ENCODE peak calls at places on chromosomes 5 and 9, in nine cellular contexts. P is Caki2, O is B cell, S is ureter, I is T47D, A is GM19239, U is anterior cingulate cortex, H is HCEC 1CT, X is foreskin fibroblast. Z is an unnamed sample.

GRCh38 chr9:128702949-128703615 is 779 bp downstream of the PKN3 start:
- DNase-seq in P (no peak), O (no peak), S (no peak), I (peak; percentile 69), A (peak; percentile 66), U (no peak), H (no peak), X (no peak), Z (no peak)

GRCh38 chr5:137563646-137564474 is 64.7 kb upstream of the SPOCK1 start:
- DNase-seq in P (peak; percentile 8), O (no peak), S (no peak), I (no peak), A (no peak), U (no peak), H (peak; percentile 22), X (peak; percentile 95), Z (no peak)

GRCh38 chr9:69715825-69716224 is 43.7 kb upstream of the APBA1 start:
- DNase-seq in P (no peak), O (no peak), S (no peak), I (no peak), A (no peak), U (no peak), H (no peak), X (no peak), Z (no peak)

GRCh38 chr9:28135571-28135970 is 562.3 kb upstream of the C9orf72 start:
- DNase-seq in P (no peak), O (no peak), S (no peak), I (no peak), A (no peak), U (no peak), H (no peak), X (no peak), Z (no peak)

GRCh38 chr9:126844085-126844484 is 16.4 kb upstream of the ZBTB34 start:
- DNase-seq in P (no peak), O (no peak), S (no peak), I (no peak), A (no peak), U (peak; percentile 41), H (peak; percentile 73), X (peak; percentile 87), Z (no peak)

GRCh38 chr5:177232358-177232757 is 71.2 kb downstream of the RAB24 start:
- DNase-seq in P (no peak), O (no peak), S (no peak), I (no peak), A (no peak), U (no peak), H (no peak), X (no peak), Z (no peak)

GRCh38 chr9:90309809-90310522 is 332.7 kb downstream of the DIRAS2 start:
- DNase-seq in P (peak; percentile 96), O (no peak), S (no peak), I (no peak), A (no peak), U (no peak), H (no peak), X (no peak), Z (no peak)

GRCh38 chr5:158485604-158486081 is 614.1 kb downstream of the EBF1 start:
- DNase-seq in P (no peak), O (no peak), S (no peak), I (no peak), A (no peak), U (no peak), H (no peak), X (peak; percentile 55), Z (no peak)

GRCh38 chr9:93954436-93955355 is at the start of gene BARX1:
- DNase-seq in P (peak; percentile 12), O (peak; percentile 67), S (no peak), I (no peak), A (no peak), U (no peak), H (no peak), X (no peak), Z (no peak)

GRCh38 chr9:134146774-134147493 is 11.1 kb downstream of the WDR5 start:
- DNase-seq in P (no peak), O (no peak), S (no peak), I (no peak), A (no peak), U (no peak), H (no peak), X (no peak), Z (no peak)

GRCh38 chr9:29830815-29831214 is 2257.5 kb upstream of the C9orf72 start:
- DNase-seq in P (peak; percentile 25), O (no peak), S (no peak), I (peak; percentile 20), A (no peak), U (no peak), H (no peak), X (no peak), Z (peak; percentile 37)

Z was measured in left colon.